ENCODE peak calls at places on chromosomes 6 and 20, in ten cellular contexts. O, T, W, J, I, E, X, F, N and D are unnamed samples.

GRCh38 chr6:112307707-112308106 is 39.4 kb upstream of the RFPL4B start:
- DNase-seq in J (no peak), W (no peak), T (no peak), E (peak), F (no peak), O (no peak), I (no peak), X (no peak), N (no peak), D (no peak)

GRCh38 chr6:84546427-84546914 is 217.9 kb downstream of the TBX18 start:
- DNase-seq in I (no peak), X (no peak), N (no peak), O (no peak), F (no peak), T (no peak), J (no peak), W (no peak), E (no peak), D (no peak)

GRCh38 chr6:166604911-166605310 is 18.4 kb upstream of the RAMACL start:
- DNase-seq in J (no peak), T (no peak), I (no peak), O (no peak), E (no peak), X (no peak), W (no peak), N (no peak), F (no peak), D (no peak)

GRCh38 chr20:39036851-39037250 is 74.7 kb downstream of the DHX35 start:
- DNase-seq in O (no peak), J (no peak), E (no peak), W (no peak), I (no peak), F (no peak), T (no peak), N (no peak), X (no peak), D (no peak)

GRCh38 chr6:16343593-16343992 is 105.2 kb downstream of the GMPR start:
- DNase-seq in W (no peak), J (no peak), E (no peak), I (no peak), O (no peak), F (no peak), T (no peak), X (no peak), N (no peak), D (no peak)

GRCh38 chr20:57223648-57224489 is 42.6 kb downstream of the BMP7 start:
- DNase-seq in I (no peak), O (no peak), J (no peak), E (no peak), F (no peak), W (peak), N (no peak), X (no peak), T (no peak), D (no peak)

GRCh38 chr6:162195441-162195840 is 532.1 kb downstream of the PRKN start:
- DNase-seq in O (no peak), T (no peak), N (no peak), W (no peak), J (no peak), I (no peak), X (no peak), F (no peak), E (no peak), D (no peak)

GRCh38 chr6:43506667-43507471 is 3.3 kb downstream of the LRRC73 start:
- DNase-seq in J (peak), E (peak), T (peak), N (peak), I (peak), W (peak), F (peak), O (peak), X (peak), D (peak)